ENCODE peak calls at places on chromosome 16, in nine cellular contexts. T is M059J; H is amniotic epithelial cell; W is activated naive CD8-positive, alpha-beta T cell treated with anti-CD3 and anti-CD28 coated beads for 36 hours; I is activated T-helper 2 cell treated with anti-CD3 and anti-CD28 coated beads, Interferon-gamma antibody, Interleukin-2, Interleukin-4, amounts not matched to agents 10 μg/mL and 5 μg/mL and 100 μg/mL, durations not matched to agents 14 hours and 24 hours and 36 hours; K is CD8-positive, alpha-beta T cell; Q is T-helper 2 cell; O is MV-4-11; F is NCI-H1092 treated with DMSO at 0.1 percent for 48 hours. Z is an unnamed sample.

GRCh38 chr16:9393601-9394000 is 302.2 kb downstream of the HAPSTR1 start:
- DNase-seq in H (no peak), I (no peak), Q (no peak), F (no peak), K (no peak), O (no peak), T (no peak), W (no peak), Z (no peak)

GRCh38 chr16:67423634-67424575 is 7.0 kb upstream of the HSD11B2 start:
- DNase-seq in T (no peak), K (no peak), O (no peak), Q (no peak), W (no peak), F (no peak), I (no peak), H (no peak), Z (no peak)

GRCh38 chr16:64440421-64440831 is 681.4 kb downstream of the CDH11 start:
- DNase-seq in Q (no peak), F (no peak), I (no peak), T (peak; percentile 98), H (peak; percentile 90), K (no peak), W (no peak), O (no peak), Z (no peak)

GRCh38 chr16:70789231-70789926 is 11.6 kb downstream of the VAC14 start:
- DNase-seq in Q (no peak), H (peak; percentile 34), F (no peak), I (no peak), O (no peak), W (no peak), T (no peak), K (no peak), Z (peak; percentile 56)

GRCh38 chr16:50139580-50139979 is 13.5 kb upstream of the TENT4B start:
- DNase-seq in F (no peak), O (no peak), H (no peak), W (no peak), I (no peak), Q (no peak), K (no peak), T (no peak), Z (no peak)

GRCh38 chr16:80806957-80807356 is 2.6 kb upstream of the CDYL2 start:
- DNase-seq in H (peak; percentile 9), F (no peak), Q (no peak), K (peak; percentile 44), T (peak; percentile 86), O (peak; percentile 80), I (peak; percentile 60), W (peak; percentile 49), Z (no peak)

GRCh38 chr16:79318137-79318899 is 282.2 kb downstream of the MAF start:
- DNase-seq in I (no peak), O (no peak), H (no peak), Q (no peak), W (no peak), T (no peak), K (no peak), F (no peak), Z (no peak)

GRCh38 chr16:29025218-29025617 is 40.4 kb downstream of the LAT start:
- DNase-seq in O (no peak), W (peak; percentile 25), T (no peak), I (no peak), K (no peak), F (no peak), Q (no peak), H (no peak), Z (no peak)

GRCh38 chr16:13553453-13553985 is 366.4 kb upstream of the ERCC4 start:
- DNase-seq in W (no peak), F (no peak), I (no peak), H (no peak), O (no peak), Q (no peak), K (no peak), T (no peak), Z (no peak)

GRCh38 chr16:2585651-2586081 is 47.8 kb downstream of the PDPK1 start:
- DNase-seq in I (no peak), T (no peak), W (no peak), O (no peak), K (no peak), H (no peak), Q (no peak), F (no peak), Z (peak; percentile 47)

GRCh38 chr16:14358697-14359305 is 271.3 kb downstream of the PARN start:
- DNase-seq in O (no peak), H (no peak), K (no peak), W (no peak), I (no peak), T (no peak), Q (no peak), F (no peak), Z (no peak)

GRCh38 chr16:31130336-31130812 is 5.2 kb downstream of the PRSS8 start:
- DNase-seq in W (no peak), K (no peak), H (no peak), F (no peak), T (no peak), Q (no peak), O (peak; percentile 41), I (no peak), Z (no peak)

GRCh38 chr16:6602401-6602800 is 730.2 kb upstream of the RBFOX1 start:
- DNase-seq in W (no peak), F (no peak), I (no peak), K (no peak), T (no peak), O (no peak), H (no peak), Q (no peak), Z (peak; percentile 98)

GRCh38 chr16:87926246-87927194 is 9.8 kb downstream of the CA5A start:
- DNase-seq in I (no peak), Q (no peak), T (no peak), F (peak; percentile 45), H (no peak), O (no peak), K (peak; percentile 40), W (peak; percentile 40), Z (no peak)

GRCh38 chr16:54720259-54720658 is 210.4 kb upstream of the IRX5 start:
- DNase-seq in H (no peak), F (no peak), K (no peak), T (no peak), Q (no peak), I (no peak), O (peak; percentile 89), W (no peak), Z (no peak)

GRCh38 chr16:89785523-89786155 is 30.8 kb downstream of the FANCA start:
- DNase-seq in T (no peak), Q (no peak), I (no peak), K (peak; percentile 85), F (no peak), O (no peak), H (no peak), W (no peak), Z (no peak)

GRCh38 chr16:29126057-29126494 is 141.2 kb downstream of the LAT start:
- DNase-seq in I (no peak), Q (no peak), F (no peak), H (no peak), W (no peak), T (no peak), K (peak; percentile 35), O (peak; percentile 93), Z (no peak)

GRCh38 chr16:87836844-87837581 is 32.3 kb downstream of the SLC7A5 start:
- DNase-seq in K (no peak), O (no peak), F (no peak), I (no peak), Q (no peak), W (no peak), T (no peak), H (no peak), Z (no peak)

GRCh38 chr16:931651-932500 is 38.9 kb downstream of the LMF1 start:
- DNase-seq in W (no peak), H (no peak), T (no peak), K (no peak), Q (no peak), O (no peak), F (no peak), I (no peak), Z (no peak)

GRCh38 chr16:28013392-28013791 is 50.1 kb downstream of the GSG1L start:
- DNase-seq in T (no peak), K (no peak), I (no peak), O (no peak), W (no peak), Q (no peak), H (no peak), F (no peak), Z (no peak)

GRCh38 chr16:85412911-85413520 is 200.1 kb upstream of the GSE1 start:
- DNase-seq in H (no peak), O (no peak), I (no peak), T (no peak), K (no peak), W (no peak), F (no peak), Q (peak; percentile 6), Z (no peak)

GRCh38 chr16:56357291-56357764 is 68.0 kb downstream of the AMFR start:
- DNase-seq in T (peak; percentile 70), F (no peak), O (no peak), H (peak; percentile 66), Q (no peak), K (no peak), I (no peak), W (no peak), Z (no peak)

GRCh38 chr16:84179612-84180320 is 7.1 kb downstream of the TAF1C start:
- DNase-seq in W (no peak), H (no peak), F (no peak), K (no peak), Q (no peak), T (no peak), I (no peak), O (no peak), Z (no peak)

GRCh38 chr16:54489225-54489781 is 202.7 kb upstream of the IRX3 start:
- DNase-seq in I (no peak), H (peak; percentile 41), T (no peak), F (peak; percentile 91), W (no peak), Q (no peak), O (no peak), K (no peak), Z (no peak)

GRCh38 chr16:87582221-87582965 is 19.9 kb upstream of the JPH3 start:
- DNase-seq in H (peak; percentile 78), K (no peak), T (peak; percentile 82), I (no peak), F (no peak), O (no peak), W (no peak), Q (no peak), Z (peak; percentile 82)

GRCh38 chr16:24846548-24847357 is 990 bp downstream of the SLC5A11 start:
- DNase-seq in K (no peak), F (no peak), W (no peak), H (no peak), O (no peak), T (no peak), Q (no peak), I (no peak), Z (no peak)

GRCh38 chr16:81521141-81521626 is 76.6 kb downstream of the CMIP start:
- DNase-seq in Q (peak; percentile 15), W (peak; percentile 68), O (peak; percentile 50), I (peak; percentile 81), H (no peak), F (no peak), T (no peak), K (peak; percentile 89), Z (peak; percentile 27)

GRCh38 chr16:46801428-46802049 is 29.4 kb downstream of the C16orf87 start:
- DNase-seq in F (peak; percentile 43), O (no peak), T (peak; percentile 40), W (no peak), K (no peak), H (peak; percentile 34), I (no peak), Q (no peak), Z (peak; percentile 57)

GRCh38 chr16:56298948-56299602 is 107.8 kb downstream of the GNAO1 start:
- DNase-seq in Q (no peak), K (no peak), H (no peak), O (no peak), F (peak; percentile 67), W (no peak), I (no peak), T (no peak), Z (peak; percentile 45)

GRCh38 chr16:20774703-20775362 is 11.0 kb downstream of the ACSM3 start:
- DNase-seq in I (peak; percentile 53), Q (no peak), H (peak; percentile 54), T (peak; percentile 82), O (peak; percentile 47), F (peak; percentile 1), W (peak; percentile 60), K (peak; percentile 51), Z (peak; percentile 37)

GRCh38 chr16:1331712-1332617 is 1.5 kb upstream of the BAIAP3 start:
- DNase-seq in T (peak; percentile 91), F (peak; percentile 44), Q (no peak), H (peak; percentile 79), K (peak; percentile 64), W (peak; percentile 56), I (peak; percentile 63), O (peak; percentile 19), Z (no peak)

Z was measured in cerebellar cortex.